ENCODE peak calls at places on chromosome 5, in eight cellular contexts. One of them, this sample, is unnamed.

GRCh38 chr5:77355751-77356150 is 136.4 kb downstream of the WDR41 start:
- DNase-seq in mesendoderm: no peak
- DNase-seq in heart right ventricle: no peak
- DNase-seq in NCI-H2107: no peak
- DNase-seq in caudate nucleus: no peak
- DNase-seq in GM12892: no peak
- DNase-seq in ACHN: no peak
- DNase-seq in T47D: peak; percentile 33
- DNase-seq in this sample: no peak

GRCh38 chr5:10760033-10760975 is 730 bp downstream of the DAP start:
- DNase-seq in mesendoderm: peak; percentile 64
- DNase-seq in heart right ventricle: peak; percentile 61
- DNase-seq in NCI-H2107: peak; percentile 11
- DNase-seq in caudate nucleus: peak; percentile 3
- DNase-seq in GM12892: peak; percentile 34
- DNase-seq in ACHN: peak; percentile 53
- DNase-seq in T47D: peak; percentile 72
- DNase-seq in this sample: peak; percentile 73

GRCh38 chr5:138611295-138612220 is 36.4 kb upstream of the HSPA9 start:
- DNase-seq in mesendoderm: peak; percentile 62
- DNase-seq in heart right ventricle: no peak
- DNase-seq in NCI-H2107: peak; percentile 15
- DNase-seq in caudate nucleus: peak; percentile 67
- DNase-seq in GM12892: no peak
- DNase-seq in ACHN: no peak
- DNase-seq in T47D: peak; percentile 36
- DNase-seq in this sample: no peak

GRCh38 chr5:33929925-33930690 is 6.1 kb upstream of the RXFP3 start:
- DNase-seq in mesendoderm: peak; percentile 26
- DNase-seq in heart right ventricle: no peak
- DNase-seq in NCI-H2107: no peak
- DNase-seq in caudate nucleus: no peak
- DNase-seq in GM12892: no peak
- DNase-seq in ACHN: no peak
- DNase-seq in T47D: no peak
- DNase-seq in this sample: no peak

GRCh38 chr5:129506092-129506491 is 46.0 kb downstream of the ADAMTS19 start:
- DNase-seq in mesendoderm: no peak
- DNase-seq in heart right ventricle: no peak
- DNase-seq in NCI-H2107: no peak
- DNase-seq in caudate nucleus: no peak
- DNase-seq in GM12892: no peak
- DNase-seq in ACHN: peak; percentile 16
- DNase-seq in T47D: no peak
- DNase-seq in this sample: no peak

GRCh38 chr5:167743685-167744084 is 547.8 kb upstream of the WWC1 start:
- DNase-seq in mesendoderm: no peak
- DNase-seq in heart right ventricle: no peak
- DNase-seq in NCI-H2107: no peak
- DNase-seq in caudate nucleus: no peak
- DNase-seq in GM12892: no peak
- DNase-seq in ACHN: peak; percentile 72
- DNase-seq in T47D: no peak
- DNase-seq in this sample: no peak

GRCh38 chr5:137706841-137707240 is 29.0 kb downstream of the KLHL3 start:
- DNase-seq in mesendoderm: no peak
- DNase-seq in heart right ventricle: no peak
- DNase-seq in NCI-H2107: no peak
- DNase-seq in caudate nucleus: no peak
- DNase-seq in GM12892: no peak
- DNase-seq in ACHN: no peak
- DNase-seq in T47D: no peak
- DNase-seq in this sample: no peak

GRCh38 chr5:132704875-132705274 is 31.1 kb downstream of the IL4 start:
- DNase-seq in mesendoderm: no peak
- DNase-seq in heart right ventricle: no peak
- DNase-seq in NCI-H2107: no peak
- DNase-seq in caudate nucleus: no peak
- DNase-seq in GM12892: no peak
- DNase-seq in ACHN: peak; percentile 17
- DNase-seq in T47D: no peak
- DNase-seq in this sample: no peak

GRCh38 chr5:24747327-24747726 is 102.5 kb upstream of the CDH10 start:
- DNase-seq in mesendoderm: peak; percentile 19
- DNase-seq in heart right ventricle: no peak
- DNase-seq in NCI-H2107: no peak
- DNase-seq in caudate nucleus: no peak
- DNase-seq in GM12892: no peak
- DNase-seq in ACHN: no peak
- DNase-seq in T47D: no peak
- DNase-seq in this sample: no peak

GRCh38 chr5:177491429-177491945 is 5.9 kb downstream of the PDLIM7 start:
- DNase-seq in mesendoderm: peak; percentile 91
- DNase-seq in heart right ventricle: no peak
- DNase-seq in NCI-H2107: no peak
- DNase-seq in caudate nucleus: no peak
- DNase-seq in GM12892: no peak
- DNase-seq in ACHN: peak; percentile 28
- DNase-seq in T47D: peak; percentile 37
- DNase-seq in this sample: no peak

GRCh38 chr5:3195991-3196390 is 399.6 kb upstream of the IRX1 start:
- DNase-seq in mesendoderm: peak; percentile 63
- DNase-seq in heart right ventricle: no peak
- DNase-seq in NCI-H2107: no peak
- DNase-seq in caudate nucleus: no peak
- DNase-seq in GM12892: no peak
- DNase-seq in ACHN: no peak
- DNase-seq in T47D: no peak
- DNase-seq in this sample: no peak

GRCh38 chr5:168712280-168712924 is 133.2 kb upstream of the PANK3 start:
- DNase-seq in mesendoderm: peak; percentile 83
- DNase-seq in heart right ventricle: peak; percentile 32
- DNase-seq in NCI-H2107: no peak
- DNase-seq in caudate nucleus: no peak
- DNase-seq in GM12892: no peak
- DNase-seq in ACHN: peak; percentile 74
- DNase-seq in T47D: no peak
- DNase-seq in this sample: no peak

GRCh38 chr5:177545487-177546261 is 8.7 kb downstream of the FAM193B start:
- DNase-seq in mesendoderm: no peak
- DNase-seq in heart right ventricle: peak; percentile 65
- DNase-seq in NCI-H2107: no peak
- DNase-seq in caudate nucleus: no peak
- DNase-seq in GM12892: no peak
- DNase-seq in ACHN: no peak
- DNase-seq in T47D: no peak
- DNase-seq in this sample: no peak

GRCh38 chr5:173697931-173698579 is 81.6 kb upstream of the BOD1 start:
- DNase-seq in mesendoderm: no peak
- DNase-seq in heart right ventricle: no peak
- DNase-seq in NCI-H2107: no peak
- DNase-seq in caudate nucleus: no peak
- DNase-seq in GM12892: no peak
- DNase-seq in ACHN: no peak
- DNase-seq in T47D: no peak
- DNase-seq in this sample: no peak

GRCh38 chr5:171307843-171308452 is 1.1 kb upstream of the TLX3 start:
- DNase-seq in mesendoderm: no peak
- DNase-seq in heart right ventricle: no peak
- DNase-seq in NCI-H2107: no peak
- DNase-seq in caudate nucleus: no peak
- DNase-seq in GM12892: no peak
- DNase-seq in ACHN: no peak
- DNase-seq in T47D: no peak
- DNase-seq in this sample: no peak

GRCh38 chr5:33725846-33726245 is 165.9 kb downstream of the ADAMTS12 start:
- DNase-seq in mesendoderm: no peak
- DNase-seq in heart right ventricle: no peak
- DNase-seq in NCI-H2107: no peak
- DNase-seq in caudate nucleus: no peak
- DNase-seq in GM12892: no peak
- DNase-seq in ACHN: no peak
- DNase-seq in T47D: no peak
- DNase-seq in this sample: no peak

GRCh38 chr5:17118631-17119030 is 98.8 kb upstream of the BASP1 start:
- DNase-seq in mesendoderm: peak; percentile 79
- DNase-seq in heart right ventricle: peak; percentile 57
- DNase-seq in NCI-H2107: no peak
- DNase-seq in caudate nucleus: peak; percentile 15
- DNase-seq in GM12892: no peak
- DNase-seq in ACHN: peak; percentile 75
- DNase-seq in T47D: no peak
- DNase-seq in this sample: no peak

GRCh38 chr5:30000231-30000630 is 1193.3 kb upstream of the CDH6 start:
- DNase-seq in mesendoderm: no peak
- DNase-seq in heart right ventricle: no peak
- DNase-seq in NCI-H2107: no peak
- DNase-seq in caudate nucleus: no peak
- DNase-seq in GM12892: no peak
- DNase-seq in ACHN: no peak
- DNase-seq in T47D: no peak
- DNase-seq in this sample: no peak

GRCh38 chr5:68343421-68343826 is 127.9 kb downstream of the PIK3R1 start:
- DNase-seq in mesendoderm: peak; percentile 68
- DNase-seq in heart right ventricle: peak; percentile 54
- DNase-seq in NCI-H2107: no peak
- DNase-seq in caudate nucleus: peak; percentile 8
- DNase-seq in GM12892: no peak
- DNase-seq in ACHN: peak; percentile 67
- DNase-seq in T47D: no peak
- DNase-seq in this sample: no peak

GRCh38 chr5:167688731-167689130 is 602.7 kb upstream of the WWC1 start:
- DNase-seq in mesendoderm: no peak
- DNase-seq in heart right ventricle: no peak
- DNase-seq in NCI-H2107: no peak
- DNase-seq in caudate nucleus: no peak
- DNase-seq in GM12892: no peak
- DNase-seq in ACHN: no peak
- DNase-seq in T47D: no peak
- DNase-seq in this sample: no peak

GRCh38 chr5:133820516-133820915 is 147.9 kb downstream of the C5orf15 start:
- DNase-seq in mesendoderm: no peak
- DNase-seq in heart right ventricle: no peak
- DNase-seq in NCI-H2107: no peak
- DNase-seq in caudate nucleus: no peak
- DNase-seq in GM12892: no peak
- DNase-seq in ACHN: no peak
- DNase-seq in T47D: peak; percentile 16
- DNase-seq in this sample: no peak

GRCh38 chr5:78638423-78638822 is 10.1 kb downstream of the LHFPL2 start:
- DNase-seq in mesendoderm: peak; percentile 70
- DNase-seq in heart right ventricle: peak; percentile 76
- DNase-seq in NCI-H2107: no peak
- DNase-seq in caudate nucleus: no peak
- DNase-seq in GM12892: no peak
- DNase-seq in ACHN: peak; percentile 87
- DNase-seq in T47D: no peak
- DNase-seq in this sample: peak; percentile 75